ENCODE peak calls at places on chromosomes 6 and 20, in six cellular contexts. M is mesendoderm, Z is IMR-90, U is H9, P is neuronal stem cell, T is H1. L is an unnamed sample.

GRCh38 chr20:64130876-64131275 is 23.5 kb upstream of the NPBWR2 start:
- DNase-seq in T (no peak), P (no peak), U (no peak), M (no peak), Z (no peak), L (no peak)

GRCh38 chr6:29679962-29680361 is 990 bp downstream of the ZFP57 start:
- DNase-seq in P (no peak), M (no peak), Z (no peak), T (no peak), U (no peak), L (no peak)

GRCh38 chr20:5797843-5798462 is 47.8 kb downstream of the SHLD1 start:
- DNase-seq in T (no peak), U (no peak), Z (no peak), P (no peak), M (no peak), L (no peak)

GRCh38 chr6:5287205-5287965 is 26.1 kb downstream of the FARS2 start:
- DNase-seq in M (peak; percentile 21), P (no peak), U (no peak), T (no peak), Z (peak; percentile 88), L (peak; percentile 91)

GRCh38 chr6:144659202-144659731 is 374.1 kb downstream of the UTRN start:
- DNase-seq in T (no peak), M (peak; percentile 84), P (peak; percentile 54), U (peak; percentile 59), Z (peak; percentile 51), L (peak; percentile 65)

GRCh38 chr20:44742304-44743079 is 3.2 kb upstream of the KCNK15 start:
- DNase-seq in T (no peak), U (no peak), M (no peak), P (no peak), Z (no peak), L (no peak)

GRCh38 chr6:129598244-129599187 is 111.5 kb downstream of the ARHGAP18 start:
- DNase-seq in Z (peak; percentile 84), P (peak; percentile 65), U (no peak), M (peak; percentile 75), T (no peak), L (peak; percentile 80)

GRCh38 chr6:33313709-33314514 is at the start of gene TAPBP:
- DNase-seq in U (peak; percentile 64), M (peak; percentile 55), Z (peak; percentile 72), P (no peak), T (peak; percentile 74), L (peak; percentile 95)

GRCh38 chr20:3889489-3890409 is 562 bp downstream of the PANK2 start:
- DNase-seq in Z (no peak), P (no peak), U (no peak), T (peak; percentile 53), M (peak; percentile 46), L (peak; percentile 37)

GRCh38 chr20:63626424-63627128 is at the start of gene GMEB2:
- DNase-seq in P (no peak), Z (no peak), T (peak; percentile 58), U (peak; percentile 76), M (no peak), L (no peak)

GRCh38 chr6:151058021-151058733 is 181.6 kb upstream of the AKAP12 start:
- DNase-seq in U (no peak), M (no peak), Z (no peak), T (peak; percentile 34), P (no peak), L (no peak)
- H2BK5ac ChIP-seq in U (no peak overlapping the region), M (no peak overlapping the region), Z (peak overlapping the region; percentile 64), T (no peak overlapping the region), P (no peak overlapping the region), L (no peak overlapping the region)

DNA sequence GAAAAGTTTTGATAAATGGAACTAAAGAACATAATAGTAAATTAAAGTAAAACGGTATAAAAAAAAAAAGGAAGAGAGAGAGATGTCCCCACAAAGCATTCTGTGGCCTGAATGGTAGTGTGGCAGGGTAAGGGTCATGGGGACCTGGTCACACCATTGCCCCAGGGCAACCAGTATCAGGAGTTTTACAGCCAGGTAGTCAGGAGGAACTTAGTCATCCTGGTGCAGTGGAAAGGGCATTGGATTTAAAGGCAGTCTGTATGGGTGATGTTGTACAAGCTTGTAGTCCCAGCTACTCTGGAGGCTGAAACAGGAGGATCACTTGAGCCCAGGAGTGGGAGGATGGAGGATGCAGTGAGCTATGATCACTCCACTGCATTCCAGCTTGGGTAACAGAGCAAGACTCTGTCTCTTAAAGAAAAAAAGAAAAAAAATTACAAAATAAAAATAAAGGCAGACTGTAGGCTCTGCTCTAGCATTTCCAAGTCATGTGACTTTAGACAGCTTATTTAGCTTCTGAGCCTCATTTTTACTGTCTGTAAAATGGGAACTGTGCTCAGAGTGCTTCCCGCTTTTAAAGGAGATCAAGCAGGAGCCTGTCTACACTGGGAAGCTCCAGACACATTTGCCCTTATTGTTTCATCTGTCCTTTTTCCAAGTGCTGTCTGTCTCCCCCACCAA is 112.8 kb upstream of the ARMC2 start:
- DNase-seq in P (no peak), U (no peak), M (no peak), T (no peak), Z (no peak), L (no peak)
- H2BK5ac ChIP-seq in P (no peak overlapping the region), U (no peak overlapping the region), M (no peak overlapping the region), T (no peak overlapping the region), Z (no peak overlapping the region), L (no peak overlapping the region)

GRCh38 chr6:168890306-168890995 is 363.2 kb downstream of the THBS2 start:
- DNase-seq in T (no peak), Z (no peak), M (no peak), P (no peak), U (no peak), L (no peak)
- H2BK5ac ChIP-seq in T (no peak overlapping the region), Z (no peak overlapping the region), M (no peak overlapping the region), P (no peak overlapping the region), U (no peak overlapping the region), L (no peak overlapping the region)

DNA sequence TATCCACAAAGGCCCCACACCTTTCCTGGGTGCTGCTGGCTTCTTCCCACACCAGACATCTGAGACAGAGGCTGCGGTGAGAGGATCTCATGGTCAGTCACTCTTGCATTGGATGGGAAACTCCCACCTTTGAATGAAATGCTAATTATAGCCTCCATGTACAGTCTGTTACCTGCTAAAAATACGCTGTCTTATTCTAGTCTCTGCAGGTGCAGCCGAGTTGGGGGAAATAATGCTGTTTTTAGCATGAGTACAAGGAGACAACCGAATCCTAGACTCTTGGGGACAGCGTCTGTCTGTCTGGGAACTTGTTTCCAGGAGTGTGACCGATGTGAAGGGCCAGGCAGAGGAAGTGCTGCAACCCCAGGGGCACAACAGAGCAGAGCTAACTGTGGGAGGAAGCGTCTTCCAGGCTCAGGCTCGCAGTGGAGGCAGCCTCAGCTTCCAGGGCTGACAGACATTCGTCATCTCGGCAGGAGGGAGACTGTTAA is 286.2 kb downstream of the PREX1 start:
- DNase-seq in Z (no peak), P (no peak), U (no peak), M (no peak), T (no peak), L (no peak)
- H2BK5ac ChIP-seq in Z (no peak overlapping the region), P (no peak overlapping the region), U (no peak overlapping the region), M (no peak overlapping the region), T (no peak overlapping the region), L (no peak overlapping the region)

GRCh38 chr6:47147175-47147727 is 105.1 kb upstream of the ADGRF1 start:
- DNase-seq in Z (no peak), T (no peak), P (no peak), M (no peak), U (no peak), L (no peak)
- H2BK5ac ChIP-seq in Z (peak overlapping the region; percentile 14), T (peak overlapping the region; percentile 45), P (no peak overlapping the region), M (peak overlapping the region; percentile 75), U (no peak overlapping the region), L (no peak overlapping the region)

DNA sequence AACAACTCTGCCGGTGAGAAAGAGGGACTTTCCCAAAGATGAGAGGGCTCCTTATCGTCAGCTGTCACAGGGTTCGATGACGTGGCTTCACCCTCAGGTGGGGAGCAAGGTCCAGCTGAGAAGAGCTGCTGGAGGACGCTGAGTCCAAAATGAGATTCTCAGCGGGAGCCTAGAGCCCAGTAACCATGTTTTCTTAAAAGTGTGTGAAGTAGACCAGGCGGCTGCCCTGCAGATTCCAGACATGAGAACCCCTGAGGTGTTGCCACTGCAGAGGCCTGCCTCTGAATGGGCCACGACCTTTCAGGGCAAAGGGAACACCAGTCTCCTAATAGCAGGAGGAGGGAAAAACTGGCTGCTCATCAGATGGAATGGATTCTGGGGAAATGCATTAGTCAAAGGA is 375.1 kb downstream of the BTBD9 start:
- DNase-seq in P (no peak), U (peak; percentile 36), M (peak; percentile 81), Z (peak; percentile 54), T (no peak), L (peak; percentile 35)
- H2BK5ac ChIP-seq in P (no peak overlapping the region), U (no peak overlapping the region), M (no peak overlapping the region), Z (no peak overlapping the region), T (no peak overlapping the region), L (peak overlapping the region; percentile 20)

GRCh38 chr6:158751192-158751591 is 68.0 kb downstream of the EZR start:
- DNase-seq in U (no peak), Z (no peak), M (no peak), P (no peak), T (no peak), L (no peak)
- H2BK5ac ChIP-seq in U (no peak overlapping the region), Z (no peak overlapping the region), M (no peak overlapping the region), P (no peak overlapping the region), T (peak overlapping the region; percentile 26), L (peak overlapping the region; percentile 22)

GRCh38 chr6:3635482-3635881 is 116.0 kb downstream of the PXDC1 start:
- DNase-seq in P (no peak), M (no peak), U (no peak), T (no peak), Z (no peak), L (no peak)
- H2BK5ac ChIP-seq in P (no peak overlapping the region), M (no peak overlapping the region), U (no peak overlapping the region), T (no peak overlapping the region), Z (no peak overlapping the region), L (no peak overlapping the region)

DNA sequence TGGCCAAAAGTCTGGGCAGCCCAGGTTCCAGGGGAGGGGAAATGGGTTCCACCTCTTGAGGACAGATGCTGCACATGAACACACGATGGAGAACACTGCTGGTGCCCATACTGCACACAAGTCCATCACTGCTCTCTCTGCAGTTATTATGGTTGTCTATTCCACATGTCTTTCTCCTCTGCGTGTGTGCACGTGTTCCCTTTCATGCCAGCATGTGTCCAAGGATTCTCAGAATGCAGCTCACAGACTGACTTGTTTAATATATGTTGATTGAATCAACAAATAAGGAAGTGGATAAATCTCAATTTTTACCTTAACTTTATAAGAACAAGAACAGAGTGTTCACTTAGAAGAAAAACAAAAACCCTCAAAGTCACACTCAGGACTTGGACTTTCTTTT is 158.9 kb downstream of the FNDC1 start:
- DNase-seq in Z (no peak), U (no peak), M (no peak), P (no peak), T (no peak), L (no peak)
- H2BK5ac ChIP-seq in Z (no peak overlapping the region), U (no peak overlapping the region), M (no peak overlapping the region), P (no peak overlapping the region), T (no peak overlapping the region), L (no peak overlapping the region)

L was measured in mesenchymal stem cell.